ENCODE peak calls at places on chromosomes 12 and 14, in nine cellular contexts. E is choroid plexus epithelial cell; F is EH; R is stimulated activated CD4-positive, alpha-beta T cell treated with anti-CD3 and anti-CD28 coated beads, Interleukin-2, amount 100 ng/mL, for 48 hours; I is hippocampal formation; N is Right ventricle myocardium superior; W is colonic mucosa; H is NCI-H2107; Q is central memory CD4-positive, alpha-beta T cell. T is an unnamed sample.

GRCh38 chr12:44812062-44812461 is 64.1 kb downstream of the NELL2 start:
- DNase-seq in W (peak), I (no peak), R (peak), F (peak), H (no peak), E (no peak), Q (peak), N (no peak), T (no peak)

GRCh38 chr12:82040987-82041743 is 282.0 kb upstream of the PPFIA2 start:
- DNase-seq in H (no peak), E (no peak), Q (no peak), I (no peak), W (no peak), F (no peak), N (no peak), R (no peak), T (no peak)

GRCh38 chr14:95818581-95818980 is 58.1 kb upstream of the TUNAR start:
- DNase-seq in Q (no peak), E (no peak), H (no peak), N (no peak), I (no peak), F (no peak), R (no peak), W (no peak), T (no peak)

GRCh38 chr12:50542448-50542847 is 37.7 kb downstream of the DIP2B start:
- DNase-seq in H (no peak), E (peak), F (peak), W (no peak), R (no peak), I (no peak), N (no peak), Q (peak), T (peak)

GRCh38 chr12:116046039-116046438 is 231.5 kb downstream of the MED13L start:
- DNase-seq in I (no peak), F (no peak), H (no peak), R (no peak), Q (no peak), N (no peak), E (no peak), W (no peak), T (no peak)

GRCh38 chr12:64098709-64099354 is 123.3 kb downstream of the KICS2 start:
- DNase-seq in R (no peak), W (no peak), N (no peak), I (no peak), F (peak), Q (no peak), E (peak), H (no peak), T (peak)

GRCh38 chr12:122866950-122867607 is 28.8 kb downstream of the VPS37B start:
- DNase-seq in I (no peak), Q (no peak), F (no peak), E (no peak), N (peak), R (no peak), W (no peak), H (no peak), T (no peak)

GRCh38 chr14:38357557-38357956 is 101.7 kb upstream of the CLEC14A start:
- DNase-seq in H (no peak), R (no peak), F (peak), I (no peak), Q (no peak), E (peak), W (no peak), N (no peak), T (peak)

GRCh38 chr12:92769124-92769901 is 66.5 kb downstream of the PLEKHG7 start:
- DNase-seq in W (no peak), N (no peak), R (no peak), Q (no peak), F (no peak), I (no peak), H (no peak), E (peak), T (no peak)

GRCh38 chr12:12216349-12217017 is 50.4 kb downstream of the LRP6 start:
- DNase-seq in F (no peak), N (no peak), R (no peak), W (no peak), E (no peak), H (no peak), Q (no peak), I (no peak), T (peak)

GRCh38 chr12:57549909-57550627 is at the start of gene KIF5A:
- DNase-seq in E (no peak), N (no peak), H (no peak), Q (peak), W (no peak), R (peak), I (peak), F (peak), T (no peak)

T was measured in IMR-90.